ENCODE peak calls at places on chromosome 20, in ten cellular contexts. R, V, Z, E, X, U, P, Y, M and K are unnamed samples.

GRCh38 chr20:16712541-16712947 is 17.3 kb upstream of the SNRPB2 start:
- DNase-seq in R (no peak), V (no peak), Z (peak; percentile 56), E (no peak), X (no peak), U (no peak), P (no peak), Y (no peak), M (peak; percentile 64), K (no peak)

GRCh38 chr20:64077094-64077493 is 2.2 kb downstream of the RGS19 start:
- DNase-seq in R (peak; percentile 82), V (no peak), Z (peak; percentile 52), E (no peak), X (peak; percentile 63), U (no peak), P (no peak), Y (no peak), M (peak; percentile 73), K (no peak)

GRCh38 chr20:31560094-31560899 is 44.8 kb upstream of the ID1 start:
- DNase-seq in R (peak; percentile 77), V (peak; percentile 67), Z (peak; percentile 58), E (peak; percentile 77), X (peak; percentile 71), U (peak; percentile 50), P (no peak), Y (peak; percentile 68), M (peak; percentile 73), K (peak; percentile 76)

GRCh38 chr20:37651932-37652331 is 41.9 kb upstream of the CTNNBL1 start:
- DNase-seq in R (no peak), V (no peak), Z (no peak), E (no peak), X (peak; percentile 35), U (no peak), P (no peak), Y (no peak), M (peak; percentile 64), K (peak; percentile 17)

GRCh38 chr20:47237715-47238114 is 118.8 kb downstream of the ZMYND8 start:
- DNase-seq in R (no peak), V (no peak), Z (no peak), E (no peak), X (no peak), U (no peak), P (no peak), Y (no peak), M (no peak), K (no peak)

GRCh38 chr20:57902478-57902877 is 192.7 kb upstream of the PMEPA1 start:
- DNase-seq in R (no peak), V (no peak), Z (no peak), E (peak; percentile 96), X (no peak), U (peak; percentile 65), P (no peak), Y (no peak), M (no peak), K (peak; percentile 84)

GRCh38 chr20:36573103-36573797 is at the start of gene TGIF2:
- DNase-seq in R (peak; percentile 92), V (peak; percentile 41), Z (peak; percentile 29), E (peak; percentile 98), X (peak; percentile 99), U (no peak), P (peak; percentile 96), Y (peak; percentile 72), M (peak; percentile 89), K (peak; percentile 34)

GRCh38 chr20:38023181-38024085 is 9.8 kb downstream of the TTI1 start:
- DNase-seq in R (no peak), V (no peak), Z (no peak), E (peak; percentile 72), X (no peak), U (peak; percentile 53), P (no peak), Y (no peak), M (peak; percentile 69), K (no peak)

GRCh38 chr20:44247676-44248419 is 740 bp downstream of the GDAP1L1 start:
- DNase-seq in R (no peak), V (no peak), Z (no peak), E (peak; percentile 85), X (peak; percentile 50), U (no peak), P (no peak), Y (peak; percentile 41), M (peak; percentile 43), K (peak; percentile 5)

GRCh38 chr20:61874421-61875068 is 191.1 kb downstream of the TAF4 start:
- DNase-seq in R (peak; percentile 46), V (no peak), Z (no peak), E (no peak), X (no peak), U (no peak), P (no peak), Y (no peak), M (no peak), K (peak; percentile 67)

GRCh38 chr20:373171-373890 is 7.2 kb upstream of the TRIB3 start:
- DNase-seq in R (no peak), V (no peak), Z (no peak), E (peak; percentile 94), X (no peak), U (peak; percentile 49), P (no peak), Y (peak; percentile 56), M (peak; percentile 87), K (peak; percentile 79)

GRCh38 chr20:50273601-50274491 is 83.2 kb downstream of the CEBPB start:
- DNase-seq in R (no peak), V (no peak), Z (no peak), E (peak; percentile 79), X (no peak), U (no peak), P (no peak), Y (no peak), M (no peak), K (no peak)

GRCh38 chr20:10741060-10741459 is 67.3 kb upstream of the JAG1 start:
- DNase-seq in R (no peak), V (no peak), Z (no peak), E (no peak), X (no peak), U (no peak), P (no peak), Y (no peak), M (no peak), K (no peak)

GRCh38 chr20:62287129-62287528 is 15.7 kb upstream of the ADRM1 start:
- DNase-seq in R (no peak), V (no peak), Z (no peak), E (no peak), X (no peak), U (no peak), P (no peak), Y (no peak), M (no peak), K (no peak)